ENCODE peak calls at places on chromosomes 5 and 9, in nine cellular contexts. One of them, this sample, is unnamed.

GRCh38 chr5:167773902-167774301 is 517.5 kb upstream of the WWC1 start:
- DNase-seq in aorta: no peak
- DNase-seq in dorsolateral prefrontal cortex: no peak
- DNase-seq in lower lobe of right lung: no peak
- DNase-seq in fibroblast of the aortic adventitia: no peak
- DNase-seq in tibial nerve: no peak
- DNase-seq in fibroblast of pulmonary artery: no peak
- DNase-seq in tibial artery: no peak
- DNase-seq in choroid plexus epithelial cell: no peak
- DNase-seq in this sample: no peak

GRCh38 chr9:127283917-127284316 is 19.3 kb downstream of the GARNL3 start:
- DNase-seq in lower lobe of right lung: no peak
- DNase-seq in dorsolateral prefrontal cortex: no peak
- DNase-seq in aorta: no peak
- DNase-seq in fibroblast of the aortic adventitia: peak
- DNase-seq in choroid plexus epithelial cell: peak
- DNase-seq in fibroblast of pulmonary artery: peak
- DNase-seq in tibial nerve: peak
- DNase-seq in tibial artery: peak
- DNase-seq in this sample: no peak

GRCh38 chr9:134209731-134210311 is 45.5 kb upstream of the RNU6ATAC start:
- DNase-seq in tibial nerve: no peak
- DNase-seq in dorsolateral prefrontal cortex: no peak
- DNase-seq in aorta: peak
- DNase-seq in tibial artery: no peak
- DNase-seq in lower lobe of right lung: peak
- DNase-seq in fibroblast of pulmonary artery: no peak
- DNase-seq in choroid plexus epithelial cell: no peak
- DNase-seq in fibroblast of the aortic adventitia: no peak
- DNase-seq in this sample: no peak

GRCh38 chr5:59759600-59760357 is 133.7 kb downstream of the PDE4D start:
- DNase-seq in lower lobe of right lung: no peak
- DNase-seq in choroid plexus epithelial cell: peak
- DNase-seq in fibroblast of the aortic adventitia: no peak
- DNase-seq in dorsolateral prefrontal cortex: no peak
- DNase-seq in fibroblast of pulmonary artery: peak
- DNase-seq in tibial nerve: no peak
- DNase-seq in aorta: no peak
- DNase-seq in tibial artery: no peak
- DNase-seq in this sample: no peak

GRCh38 chr9:98533132-98533531 is 175.6 kb downstream of the GABBR2 start:
- DNase-seq in choroid plexus epithelial cell: no peak
- DNase-seq in lower lobe of right lung: no peak
- DNase-seq in fibroblast of the aortic adventitia: no peak
- DNase-seq in aorta: no peak
- DNase-seq in dorsolateral prefrontal cortex: no peak
- DNase-seq in tibial artery: no peak
- DNase-seq in fibroblast of pulmonary artery: no peak
- DNase-seq in tibial nerve: no peak
- DNase-seq in this sample: no peak

GRCh38 chr9:70678153-70678552 is 263.7 kb upstream of the KLF9 start:
- DNase-seq in fibroblast of the aortic adventitia: peak
- DNase-seq in dorsolateral prefrontal cortex: no peak
- DNase-seq in lower lobe of right lung: no peak
- DNase-seq in choroid plexus epithelial cell: no peak
- DNase-seq in tibial artery: no peak
- DNase-seq in aorta: no peak
- DNase-seq in fibroblast of pulmonary artery: no peak
- DNase-seq in tibial nerve: no peak
- DNase-seq in this sample: no peak

GRCh38 chr9:121551985-121552753 is 52.5 kb upstream of the GGTA1 start:
- DNase-seq in tibial artery: no peak
- DNase-seq in choroid plexus epithelial cell: no peak
- DNase-seq in aorta: no peak
- DNase-seq in fibroblast of pulmonary artery: no peak
- DNase-seq in tibial nerve: no peak
- DNase-seq in lower lobe of right lung: no peak
- DNase-seq in dorsolateral prefrontal cortex: no peak
- DNase-seq in fibroblast of the aortic adventitia: no peak
- DNase-seq in this sample: no peak

GRCh38 chr5:98942849-98943248 is 14.0 kb upstream of the CHD1 start:
- DNase-seq in choroid plexus epithelial cell: peak
- DNase-seq in tibial nerve: no peak
- DNase-seq in aorta: no peak
- DNase-seq in fibroblast of pulmonary artery: peak
- DNase-seq in dorsolateral prefrontal cortex: no peak
- DNase-seq in lower lobe of right lung: no peak
- DNase-seq in tibial artery: no peak
- DNase-seq in fibroblast of the aortic adventitia: no peak
- DNase-seq in this sample: no peak

GRCh38 chr5:95620870-95621838 is 1.3 kb downstream of the GPR150 start:
- DNase-seq in fibroblast of the aortic adventitia: no peak
- DNase-seq in fibroblast of pulmonary artery: no peak
- DNase-seq in tibial artery: no peak
- DNase-seq in choroid plexus epithelial cell: peak
- DNase-seq in tibial nerve: no peak
- DNase-seq in aorta: peak
- DNase-seq in dorsolateral prefrontal cortex: peak
- DNase-seq in lower lobe of right lung: peak
- DNase-seq in this sample: no peak

GRCh38 chr9:132877818-132878694 is at the start of gene AK8:
- DNase-seq in fibroblast of the aortic adventitia: peak
- DNase-seq in lower lobe of right lung: peak
- DNase-seq in fibroblast of pulmonary artery: peak
- DNase-seq in dorsolateral prefrontal cortex: peak
- DNase-seq in tibial nerve: peak
- DNase-seq in choroid plexus epithelial cell: peak
- DNase-seq in tibial artery: peak
- DNase-seq in aorta: peak
- DNase-seq in this sample: peak

GRCh38 chr9:123360161-123361085 is 4.4 kb downstream of the CRB2 start:
- DNase-seq in fibroblast of the aortic adventitia: no peak
- DNase-seq in fibroblast of pulmonary artery: no peak
- DNase-seq in tibial artery: no peak
- DNase-seq in dorsolateral prefrontal cortex: no peak
- DNase-seq in aorta: no peak
- DNase-seq in tibial nerve: no peak
- DNase-seq in choroid plexus epithelial cell: no peak
- DNase-seq in lower lobe of right lung: peak
- DNase-seq in this sample: no peak

GRCh38 chr5:72234265-72234700 is 85.8 kb downstream of the MRPS27 start:
- DNase-seq in lower lobe of right lung: no peak
- DNase-seq in dorsolateral prefrontal cortex: no peak
- DNase-seq in fibroblast of pulmonary artery: peak
- DNase-seq in tibial nerve: no peak
- DNase-seq in aorta: no peak
- DNase-seq in choroid plexus epithelial cell: peak
- DNase-seq in tibial artery: no peak
- DNase-seq in fibroblast of the aortic adventitia: peak
- DNase-seq in this sample: no peak

GRCh38 chr9:91042541-91042940 is 240.9 kb downstream of the SYK start:
- DNase-seq in dorsolateral prefrontal cortex: no peak
- DNase-seq in tibial nerve: no peak
- DNase-seq in tibial artery: no peak
- DNase-seq in fibroblast of pulmonary artery: no peak
- DNase-seq in lower lobe of right lung: no peak
- DNase-seq in aorta: no peak
- DNase-seq in choroid plexus epithelial cell: no peak
- DNase-seq in fibroblast of the aortic adventitia: no peak
- DNase-seq in this sample: peak

GRCh38 chr5:169161022-169161680 is 139.8 kb downstream of the SLIT3 start:
- DNase-seq in tibial artery: peak
- DNase-seq in fibroblast of the aortic adventitia: peak
- DNase-seq in dorsolateral prefrontal cortex: no peak
- DNase-seq in aorta: peak
- DNase-seq in tibial nerve: peak
- DNase-seq in fibroblast of pulmonary artery: peak
- DNase-seq in lower lobe of right lung: no peak
- DNase-seq in choroid plexus epithelial cell: peak
- DNase-seq in this sample: peak

GRCh38 chr5:59517926-59518585 is 375.5 kb downstream of the PDE4D start:
- DNase-seq in tibial artery: no peak
- DNase-seq in lower lobe of right lung: no peak
- DNase-seq in dorsolateral prefrontal cortex: no peak
- DNase-seq in fibroblast of pulmonary artery: peak
- DNase-seq in choroid plexus epithelial cell: peak
- DNase-seq in fibroblast of the aortic adventitia: peak
- DNase-seq in aorta: no peak
- DNase-seq in tibial nerve: no peak
- DNase-seq in this sample: no peak

GRCh38 chr5:168654225-168654624 is 75.1 kb upstream of the PANK3 start:
- DNase-seq in tibial artery: peak
- DNase-seq in aorta: no peak
- DNase-seq in lower lobe of right lung: no peak
- DNase-seq in tibial nerve: peak
- DNase-seq in fibroblast of the aortic adventitia: peak
- DNase-seq in choroid plexus epithelial cell: peak
- DNase-seq in fibroblast of pulmonary artery: peak
- DNase-seq in dorsolateral prefrontal cortex: no peak
- DNase-seq in this sample: no peak

GRCh38 chr9:36858805-36859375 is 175.2 kb downstream of the PAX5 start:
- DNase-seq in tibial artery: no peak
- DNase-seq in lower lobe of right lung: no peak
- DNase-seq in choroid plexus epithelial cell: no peak
- DNase-seq in tibial nerve: no peak
- DNase-seq in fibroblast of the aortic adventitia: no peak
- DNase-seq in aorta: no peak
- DNase-seq in dorsolateral prefrontal cortex: no peak
- DNase-seq in fibroblast of pulmonary artery: no peak
- DNase-seq in this sample: no peak
- H3K4me3 ChIP-seq in tibial artery: no peak
- H3K4me3 ChIP-seq in lower lobe of right lung: no peak
- H3K4me3 ChIP-seq in choroid plexus epithelial cell: no peak
- H3K4me3 ChIP-seq in tibial nerve: no peak
- H3K4me3 ChIP-seq in fibroblast of the aortic adventitia: no peak
- H3K4me3 ChIP-seq in aorta: no peak
- H3K4me3 ChIP-seq in dorsolateral prefrontal cortex: no peak
- H3K4me3 ChIP-seq in fibroblast of pulmonary artery: no peak
- H3K4me3 ChIP-seq in this sample: no peak

DNA sequence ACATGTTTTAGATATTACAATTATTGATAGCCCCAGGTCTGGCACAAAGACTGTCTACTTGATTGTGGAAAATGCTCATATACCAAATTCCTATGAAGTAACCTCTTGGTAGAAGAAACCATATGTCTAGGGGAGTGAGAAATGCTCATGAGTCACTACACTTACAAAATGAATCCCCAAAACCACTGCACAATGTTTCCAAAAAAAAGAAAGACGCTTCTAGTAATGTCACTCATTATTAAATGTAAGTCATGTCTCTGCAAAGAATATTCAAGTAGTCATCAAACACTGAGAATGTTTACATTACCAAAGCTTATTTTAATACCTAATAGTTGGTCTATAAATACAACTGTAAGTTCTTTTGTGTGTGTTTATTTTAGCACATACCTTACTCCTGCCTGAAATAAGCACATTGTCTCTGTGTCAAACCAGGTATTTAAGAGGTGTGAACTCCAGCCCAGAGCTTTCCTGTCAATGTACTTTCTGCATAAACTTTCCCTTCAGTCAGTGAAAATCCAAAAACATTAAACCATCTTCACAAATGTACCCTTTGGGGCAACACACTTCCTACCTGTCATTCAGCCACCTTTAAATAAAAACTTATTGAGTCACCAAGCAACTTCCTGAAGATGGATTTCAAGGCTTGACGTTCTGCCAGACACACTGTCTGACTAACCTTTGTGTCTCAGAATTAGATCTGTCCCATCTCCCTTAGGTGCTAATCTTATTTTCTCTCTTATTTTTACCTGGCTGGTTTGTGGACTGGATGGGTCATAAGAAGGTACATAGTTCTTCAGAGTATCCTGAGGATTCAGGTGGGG is 194.0 kb downstream of the NFIB start:
- DNase-seq in dorsolateral prefrontal cortex: no peak
- DNase-seq in fibroblast of the aortic adventitia: peak
- DNase-seq in lower lobe of right lung: no peak
- DNase-seq in tibial artery: no peak
- DNase-seq in fibroblast of pulmonary artery: peak
- DNase-seq in tibial nerve: no peak
- DNase-seq in choroid plexus epithelial cell: peak
- DNase-seq in aorta: no peak
- DNase-seq in this sample: no peak
- H3K4me3 ChIP-seq in dorsolateral prefrontal cortex: no peak
- H3K4me3 ChIP-seq in fibroblast of the aortic adventitia: no peak
- H3K4me3 ChIP-seq in lower lobe of right lung: no peak
- H3K4me3 ChIP-seq in tibial artery: no peak
- H3K4me3 ChIP-seq in fibroblast of pulmonary artery: no peak
- H3K4me3 ChIP-seq in tibial nerve: no peak
- H3K4me3 ChIP-seq in choroid plexus epithelial cell: no peak
- H3K4me3 ChIP-seq in aorta: no peak
- H3K4me3 ChIP-seq in this sample: no peak

DNA sequence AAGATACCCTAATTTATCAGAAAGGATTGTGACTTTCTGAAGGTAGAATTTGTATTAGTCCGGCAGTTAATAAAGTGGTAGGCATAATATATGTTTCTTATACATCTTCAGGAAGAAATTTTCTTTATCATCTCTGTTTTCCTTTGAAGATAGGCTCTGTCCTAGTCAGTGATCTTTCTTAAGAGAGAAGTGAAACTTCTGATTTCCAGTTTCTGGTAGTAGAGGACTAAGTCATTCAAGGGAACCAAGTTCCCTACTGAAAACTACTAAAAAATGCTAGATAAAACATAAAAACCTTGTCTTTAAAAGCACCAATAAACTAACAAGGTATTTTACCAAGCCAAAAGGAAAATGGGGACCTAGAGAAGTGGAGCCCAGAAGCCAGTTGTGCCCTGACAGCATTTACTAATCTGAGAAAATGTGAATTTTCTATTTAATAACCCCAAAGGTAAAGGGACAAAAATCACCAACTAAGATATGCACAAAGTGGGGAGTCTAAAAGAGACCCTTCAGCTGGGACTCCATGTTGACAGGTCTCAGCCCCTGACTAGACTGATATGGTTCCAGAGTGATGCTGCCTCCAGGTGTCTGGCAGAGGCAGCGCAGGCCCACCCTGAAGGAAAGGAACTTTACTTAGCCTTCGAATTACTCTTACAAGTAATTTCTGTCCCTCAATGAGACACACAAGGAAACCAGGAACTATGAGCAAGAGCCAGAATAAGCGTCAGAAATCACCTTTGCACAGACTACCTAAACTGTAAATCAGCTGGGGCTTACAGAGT is 72.7 kb downstream of the FAM78A start:
- DNase-seq in aorta: no peak
- DNase-seq in tibial artery: no peak
- DNase-seq in fibroblast of pulmonary artery: no peak
- DNase-seq in tibial nerve: no peak
- DNase-seq in choroid plexus epithelial cell: no peak
- DNase-seq in dorsolateral prefrontal cortex: no peak
- DNase-seq in lower lobe of right lung: no peak
- DNase-seq in fibroblast of the aortic adventitia: no peak
- DNase-seq in this sample: no peak
- H3K4me3 ChIP-seq in aorta: no peak
- H3K4me3 ChIP-seq in tibial artery: no peak
- H3K4me3 ChIP-seq in fibroblast of pulmonary artery: no peak
- H3K4me3 ChIP-seq in tibial nerve: no peak
- H3K4me3 ChIP-seq in choroid plexus epithelial cell: no peak
- H3K4me3 ChIP-seq in dorsolateral prefrontal cortex: no peak
- H3K4me3 ChIP-seq in lower lobe of right lung: no peak
- H3K4me3 ChIP-seq in fibroblast of the aortic adventitia: no peak
- H3K4me3 ChIP-seq in this sample: no peak

GRCh38 chr9:86660146-86660545 is 287.2 kb downstream of the GAS1 start:
- DNase-seq in tibial nerve: no peak
- DNase-seq in lower lobe of right lung: no peak
- DNase-seq in choroid plexus epithelial cell: peak
- DNase-seq in aorta: no peak
- DNase-seq in fibroblast of pulmonary artery: peak
- DNase-seq in tibial artery: no peak
- DNase-seq in fibroblast of the aortic adventitia: peak
- DNase-seq in dorsolateral prefrontal cortex: no peak
- DNase-seq in this sample: no peak
- H3K4me3 ChIP-seq in tibial nerve: no peak
- H3K4me3 ChIP-seq in lower lobe of right lung: no peak
- H3K4me3 ChIP-seq in choroid plexus epithelial cell: no peak
- H3K4me3 ChIP-seq in aorta: no peak
- H3K4me3 ChIP-seq in fibroblast of pulmonary artery: no peak
- H3K4me3 ChIP-seq in tibial artery: no peak
- H3K4me3 ChIP-seq in fibroblast of the aortic adventitia: no peak
- H3K4me3 ChIP-seq in dorsolateral prefrontal cortex: no peak
- H3K4me3 ChIP-seq in this sample: no peak

This sample was measured in coronary artery.